ENCODE peak calls at places on chromosomes 3 and 15, in eight cellular contexts. J, A, M, V, B, I, G and Y are unnamed samples.

GRCh38 chr15:69747193-69747592 is 294.6 kb downstream of the RPLP1 start:
- DNase-seq in I (no peak), V (no peak), B (no peak), M (no peak), G (no peak), A (no peak), J (no peak), Y (no peak)

GRCh38 chr3:71579934-71580318 is 3.6 kb downstream of the FOXP1 start:
- DNase-seq in J (no peak), B (peak; percentile 53), A (no peak), V (peak; percentile 73), M (no peak), I (peak; percentile 42), G (no peak), Y (no peak)

GRCh38 chr15:80286055-80286454 is 34.0 kb upstream of the CTXND1 start:
- DNase-seq in V (no peak), B (no peak), M (no peak), G (no peak), I (no peak), J (no peak), A (no peak), Y (no peak)

GRCh38 chr3:46909535-46910161 is 32.1 kb downstream of the PTH1R start:
- DNase-seq in B (peak; percentile 88), I (peak; percentile 91), G (peak; percentile 89), J (peak; percentile 82), M (peak; percentile 81), A (no peak), V (peak; percentile 55), Y (peak; percentile 89)

GRCh38 chr3:110101361-110101760 is 764.0 kb upstream of the DPPA4 start:
- DNase-seq in G (no peak), B (no peak), M (no peak), I (no peak), V (no peak), A (no peak), J (no peak), Y (no peak)

GRCh38 chr3:195761031-195761430 is 40.3 kb downstream of the MUC20 start:
- DNase-seq in M (no peak), B (no peak), A (no peak), I (no peak), V (no peak), J (no peak), G (no peak), Y (no peak)

GRCh38 chr15:58403581-58403980 is 28.2 kb upstream of the LIPC start:
- DNase-seq in A (no peak), G (no peak), I (no peak), J (no peak), M (no peak), V (no peak), B (no peak), Y (no peak)

GRCh38 chr3:141241248-141242034 is 9.8 kb downstream of the PXYLP1 start:
- DNase-seq in A (no peak), G (peak; percentile 50), J (peak; percentile 21), V (peak; percentile 30), M (peak; percentile 37), B (no peak), I (no peak), Y (no peak)

GRCh38 chr3:186413615-186414415 is 51.8 kb upstream of the DGKG start:
- DNase-seq in G (peak; percentile 53), J (peak; percentile 53), M (peak; percentile 85), I (peak; percentile 47), V (no peak), B (no peak), A (peak; percentile 8), Y (no peak)

GRCh38 chr15:79682851-79683288 is 213.9 kb downstream of the MTHFS start:
- DNase-seq in M (no peak), A (no peak), B (peak; percentile 37), I (no peak), J (peak; percentile 44), G (no peak), V (peak; percentile 65), Y (no peak)

GRCh38 chr15:90031231-90031791 is 30.2 kb downstream of the ZNF710 start:
- DNase-seq in B (peak; percentile 38), M (no peak), V (no peak), G (no peak), I (no peak), A (peak; percentile 89), J (peak; percentile 11), Y (peak; percentile 75)

GRCh38 chr15:58707397-58707796 is 42.1 kb downstream of the ADAM10 start:
- DNase-seq in B (no peak), M (no peak), I (no peak), A (no peak), V (no peak), J (no peak), G (no peak), Y (no peak)

GRCh38 chr15:66832679-66833078 is 130.6 kb downstream of the SMAD6 start:
- DNase-seq in V (no peak), J (peak; percentile 70), A (no peak), I (no peak), M (peak; percentile 4), G (no peak), B (no peak), Y (no peak)

GRCh38 chr3:149603126-149604074 is 54.4 kb downstream of the WWTR1 start:
- DNase-seq in J (peak; percentile 76), I (no peak), V (peak; percentile 87), B (peak; percentile 75), G (no peak), M (no peak), A (no peak), Y (no peak)

GRCh38 chr3:171183042-171183441 is 156.5 kb upstream of the SLC2A2 start:
- DNase-seq in B (no peak), G (no peak), M (peak; percentile 53), I (peak; percentile 36), A (no peak), V (no peak), J (peak; percentile 38), Y (no peak)
- TF ChIP-seq CTCF in B (peak; percentile 50), G (no peak), M (peak; percentile 33), I (peak; percentile 42), A (no peak), V (peak; percentile 11), J (peak; percentile 37), Y (no peak)

GRCh38 chr3:170189396-170190256 is 8.1 kb upstream of the PHC3 start:
- DNase-seq in J (no peak), B (no peak), A (no peak), G (no peak), I (no peak), V (no peak), M (no peak), Y (no peak)
- TF ChIP-seq CTCF in J (no peak), B (no peak), A (no peak), G (no peak), I (no peak), V (no peak), M (no peak), Y (no peak)

GRCh38 chr15:44265757-44266156 is 22.8 kb upstream of the GOLM2 start:
- DNase-seq in M (no peak), G (no peak), A (no peak), J (peak; percentile 18), I (no peak), B (no peak), V (no peak), Y (no peak)

GRCh38 chr15:44264148-44264547 is 24.4 kb upstream of the GOLM2 start:
- DNase-seq in B (no peak), M (no peak), I (no peak), V (no peak), G (no peak), A (no peak), J (no peak), Y (no peak)

GRCh38 chr15:44261007-44261706 is 27.4 kb upstream of the GOLM2 start:
- DNase-seq in M (no peak), B (no peak), I (no peak), J (no peak), A (no peak), V (no peak), G (no peak), Y (no peak)
- TF ChIP-seq CTCF in M (no peak), B (peak; percentile 16), I (no peak), J (peak; percentile 1), A (no peak), V (no peak), G (no peak), Y (no peak)

GRCh38 chr3:160343132-160343531 is 55.9 kb downstream of the IFT80 start:
- DNase-seq in A (no peak), G (no peak), V (peak; percentile 11), J (peak; percentile 49), M (no peak), B (no peak), I (peak; percentile 14), Y (peak; percentile 8)
- TF ChIP-seq CTCF in A (peak; percentile 33), G (peak; percentile 37), V (peak; percentile 25), J (peak; percentile 27), M (peak; percentile 54), B (peak; percentile 24), I (peak; percentile 64), Y (peak; percentile 25)

DNA sequence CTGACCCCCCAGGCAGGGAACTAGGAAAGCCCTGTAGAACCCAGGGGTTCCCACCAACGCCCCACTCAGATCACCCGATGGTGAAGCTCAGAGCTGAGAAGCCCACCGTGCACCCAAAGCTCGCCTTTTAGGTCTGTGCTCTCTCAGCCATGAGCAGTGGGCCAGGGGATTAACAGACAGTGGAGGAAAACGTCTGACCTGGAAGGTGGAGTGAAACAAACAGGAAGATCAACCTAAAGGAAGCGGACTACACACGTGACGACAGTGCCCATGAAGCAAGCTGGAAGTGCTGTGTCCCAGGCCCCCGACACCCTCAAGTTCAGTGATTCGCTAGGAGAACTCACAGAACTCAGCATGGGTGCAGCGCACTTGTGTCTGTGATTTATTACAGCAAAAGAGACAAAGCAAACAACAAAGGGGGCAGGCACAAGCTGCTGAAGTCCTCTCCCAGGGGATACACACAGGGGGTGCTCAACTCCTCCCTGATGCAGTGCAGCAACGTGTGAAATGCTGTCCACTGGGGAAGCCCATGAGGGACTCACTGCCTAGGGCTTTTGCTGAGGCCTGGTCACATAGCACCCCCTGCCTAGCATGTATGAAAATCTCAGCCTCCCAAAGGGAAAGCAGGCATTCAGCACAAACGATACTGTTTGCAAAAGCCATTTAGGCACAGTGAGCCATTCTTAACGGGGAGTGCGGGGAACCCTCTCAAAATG is 43.5 kb downstream of the CFAP92 start:
- DNase-seq in I (peak; percentile 42), B (peak; percentile 23), G (no peak), J (peak; percentile 34), A (no peak), M (no peak), V (peak; percentile 29), Y (peak; percentile 36)
- TF ChIP-seq CTCF in I (peak; percentile 25), B (peak; percentile 51), G (no peak), J (peak; percentile 28), A (no peak), M (no peak), V (no peak), Y (peak; percentile 7)

DNA sequence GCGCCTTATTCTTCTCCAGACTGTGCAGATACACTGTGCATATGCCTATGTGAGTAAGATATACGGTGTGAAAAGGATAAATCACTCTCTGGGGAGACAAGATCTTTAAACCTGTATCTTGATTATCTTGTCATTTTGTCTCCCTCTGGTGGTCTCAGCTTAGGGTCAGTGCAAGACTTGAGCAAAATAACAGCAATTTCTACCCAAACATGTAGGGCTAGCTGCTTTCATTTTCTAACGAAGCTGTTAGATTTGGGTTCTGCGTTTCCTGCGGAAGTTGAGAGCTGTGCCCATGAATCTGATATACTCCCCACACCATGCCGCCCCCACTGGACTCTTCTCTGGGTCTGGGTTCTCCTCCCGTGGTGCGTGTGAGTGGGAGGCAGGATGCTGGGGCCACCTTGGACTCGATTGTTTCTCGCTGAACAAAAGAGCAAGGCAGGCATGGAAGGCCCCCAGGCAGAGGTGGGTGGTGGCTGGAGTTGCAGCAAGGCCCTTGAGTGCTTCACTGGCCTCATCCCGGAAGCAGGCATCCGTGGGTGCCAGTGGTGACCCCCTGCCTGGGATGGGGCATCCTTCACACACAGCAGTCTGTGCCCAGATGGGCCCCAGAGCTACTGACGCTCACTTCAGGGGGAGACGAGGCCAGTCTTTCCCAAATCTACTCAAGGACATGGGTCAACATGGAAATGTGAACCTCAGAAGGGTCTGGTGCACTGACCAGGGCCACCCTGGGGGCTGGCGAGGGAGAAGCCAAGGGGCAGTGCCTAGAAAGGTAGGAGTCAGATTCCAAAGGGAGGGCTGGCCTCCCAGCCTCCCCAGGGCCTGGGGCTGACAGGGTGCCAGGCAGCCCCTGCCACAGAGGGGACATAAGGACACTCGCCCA is 179.6 kb downstream of the NSMCE3 start:
- DNase-seq in B (no peak), V (peak; percentile 12), J (peak; percentile 39), M (no peak), I (no peak), A (no peak), G (no peak), Y (no peak)
- TF ChIP-seq CTCF in B (peak; percentile 61), V (peak; percentile 32), J (peak; percentile 16), M (no peak), I (peak; percentile 36), A (peak; percentile 17), G (no peak), Y (no peak)